ENCODE peak calls at places on chromosomes 6 and 20, in ten cellular contexts. G is ELR, R is Daoy, Q is GM18507, F is testis, A is GM12892, X is GM20000, N is heart right ventricle, B is fibroblast of the aortic adventitia, M is lung. K is an unnamed sample.

GRCh38 chr6:18515767-18516166 is 128.6 kb downstream of the RNF144B start:
- DNase-seq in M (no peak), N (no peak), R (peak; percentile 48), X (no peak), F (no peak), Q (no peak), A (no peak), G (peak; percentile 56), B (no peak), K (no peak)

GRCh38 chr6:158445426-158446085 is 114.3 kb upstream of the TMEM181 start:
- DNase-seq in G (no peak), M (no peak), A (no peak), R (no peak), F (no peak), X (no peak), N (no peak), Q (no peak), B (no peak), K (no peak)

GRCh38 chr6:163751032-163751525 is 336.6 kb downstream of the QKI start:
- DNase-seq in X (no peak), N (no peak), M (no peak), A (no peak), B (no peak), Q (no peak), R (no peak), F (no peak), G (no peak), K (no peak)

GRCh38 chr6:31971279-31971992 is 502 bp downstream of the DXO start:
- DNase-seq in N (no peak), X (no peak), F (no peak), G (no peak), R (no peak), M (no peak), A (peak; percentile 29), B (no peak), Q (no peak), K (no peak)

GRCh38 chr20:55579802-55580201 is 425.5 kb downstream of the CBLN4 start:
- DNase-seq in B (no peak), Q (no peak), G (no peak), F (no peak), N (no peak), R (peak; percentile 7), X (no peak), A (no peak), M (no peak), K (no peak)

GRCh38 chr20:34703573-34704176 is 469 bp upstream of the TP53INP2 start:
- DNase-seq in X (no peak), B (peak; percentile 32), A (no peak), R (no peak), M (no peak), N (no peak), F (peak; percentile 23), G (peak; percentile 35), Q (no peak), K (peak; percentile 49)

GRCh38 chr6:52562915-52563314 is 13.9 kb downstream of the TRAM2 start:
- DNase-seq in M (no peak), G (no peak), X (no peak), B (peak; percentile 56), N (no peak), F (no peak), A (no peak), Q (no peak), R (no peak), K (no peak)

GRCh38 chr6:145070791-145071190 is 664.5 kb downstream of the EPM2A start:
- DNase-seq in G (peak; percentile 96), A (no peak), F (no peak), N (no peak), Q (no peak), X (no peak), R (no peak), B (peak; percentile 14), M (no peak), K (no peak)

GRCh38 chr20:38735172-38735571 is 10.9 kb downstream of the SLC32A1 start:
- DNase-seq in Q (no peak), N (no peak), X (no peak), B (no peak), M (no peak), R (no peak), F (no peak), A (no peak), G (no peak), K (no peak)

GRCh38 chr20:38764563-38765355 is 16.5 kb downstream of the ACTR5 start:
- DNase-seq in N (no peak), M (no peak), B (peak; percentile 86), Q (no peak), R (peak; percentile 85), X (no peak), G (peak; percentile 95), F (no peak), A (no peak), K (peak; percentile 81)

GRCh38 chr6:113137411-113137810 is 719.7 kb upstream of the MARCKS start:
- DNase-seq in X (no peak), A (no peak), M (no peak), Q (no peak), B (peak; percentile 57), R (no peak), G (no peak), N (peak; percentile 21), F (peak; percentile 18), K (no peak)

GRCh38 chr20:62900692-62901584 is 25.4 kb downstream of the DIDO1 start:
- DNase-seq in R (no peak), A (no peak), F (no peak), X (no peak), G (peak; percentile 49), B (no peak), M (no peak), N (no peak), Q (no peak), K (peak; percentile 38)

GRCh38 chr6:55182016-55182650 is 7.8 kb downstream of the HCRTR2 start:
- DNase-seq in Q (no peak), A (no peak), F (no peak), G (peak; percentile 8), R (no peak), N (no peak), X (no peak), B (no peak), M (no peak), K (no peak)

GRCh38 chr6:74863968-74864367 is 341.9 kb downstream of the COL12A1 start:
- DNase-seq in F (no peak), G (no peak), A (no peak), N (no peak), X (no peak), R (no peak), B (no peak), Q (no peak), M (no peak), K (no peak)

GRCh38 chr6:93992976-93993375 is 573.6 kb upstream of the EPHA7 start:
- DNase-seq in R (no peak), G (no peak), A (no peak), M (no peak), F (no peak), B (no peak), Q (no peak), N (no peak), X (no peak), K (no peak)

GRCh38 chr20:2752631-2753455 is 47.6 kb downstream of the CPXM1 start:
- DNase-seq in R (peak; percentile 71), G (peak; percentile 62), A (no peak), M (no peak), N (no peak), F (peak; percentile 59), B (peak; percentile 33), X (peak; percentile 75), Q (peak; percentile 40), K (peak; percentile 44)

GRCh38 chr6:160174681-160175080 is 53.1 kb downstream of the SLC22A1 start:
- DNase-seq in B (no peak), Q (no peak), R (no peak), A (no peak), G (no peak), N (no peak), X (no peak), M (no peak), F (no peak), K (no peak)

GRCh38 chr6:137705166-137706064 is 161.6 kb upstream of the TNFAIP3 start:
- DNase-seq in G (peak; percentile 67), F (peak; percentile 82), A (peak; percentile 19), M (peak; percentile 58), N (peak; percentile 59), Q (peak; percentile 30), R (peak; percentile 74), X (peak; percentile 58), B (peak; percentile 80), K (peak; percentile 50)

GRCh38 chr6:46410330-46410953 is 80.8 kb downstream of the RCAN2 start:
- DNase-seq in G (peak; percentile 42), N (no peak), F (peak; percentile 45), B (peak; percentile 68), M (no peak), R (peak; percentile 30), A (no peak), X (peak; percentile 75), Q (peak; percentile 7), K (peak; percentile 55)

GRCh38 chr6:134757911-134758361 is 192.0 kb downstream of the ALDH8A1 start:
- DNase-seq in Q (no peak), G (peak; percentile 24), R (peak; percentile 6), F (no peak), A (no peak), X (no peak), M (peak; percentile 31), B (no peak), N (no peak), K (no peak)

GRCh38 chr6:39865011-39865888 is 69.0 kb downstream of the MOCS1 start:
- DNase-seq in B (peak; percentile 75), R (peak; percentile 77), M (peak; percentile 73), A (peak; percentile 58), F (peak; percentile 92), N (peak; percentile 67), X (peak; percentile 68), Q (no peak), G (peak; percentile 83), K (peak; percentile 40)

GRCh38 chr20:44633872-44634600 is 17.5 kb downstream of the ADA start:
- DNase-seq in X (no peak), G (no peak), R (no peak), M (no peak), N (no peak), A (no peak), Q (no peak), B (no peak), F (no peak), K (no peak)

GRCh38 chr6:55977959-55978358 is 102.6 kb upstream of the BMP5 start:
- DNase-seq in A (no peak), F (no peak), G (no peak), N (no peak), R (no peak), B (no peak), X (no peak), M (no peak), Q (no peak), K (no peak)

GRCh38 chr20:35270021-35270902 is 7.7 kb downstream of the MMP24OS start:
- DNase-seq in N (no peak), R (no peak), X (no peak), G (no peak), F (no peak), B (no peak), Q (no peak), A (no peak), M (no peak), K (no peak)

GRCh38 chr20:6999381-6999780 is 231.9 kb downstream of the BMP2 start:
- DNase-seq in B (no peak), R (no peak), X (no peak), A (no peak), N (no peak), M (no peak), Q (no peak), F (no peak), G (no peak), K (no peak)

GRCh38 chr6:170248111-170248805 is 42.6 kb downstream of the DLL1 start:
- DNase-seq in B (no peak), G (no peak), R (no peak), M (no peak), N (no peak), A (no peak), Q (no peak), X (no peak), F (peak; percentile 33), K (no peak)

GRCh38 chr6:133973109-133973971 is 20.3 kb downstream of the TBPL1 start:
- DNase-seq in R (peak; percentile 39), N (no peak), F (no peak), G (peak; percentile 75), Q (no peak), M (no peak), B (peak; percentile 79), A (no peak), X (peak; percentile 37), K (peak; percentile 78)

GRCh38 chr6:93423542-93423941 is 4.2 kb upstream of the EPHA7 start:
- DNase-seq in X (peak; percentile 21), A (no peak), M (no peak), F (peak; percentile 68), G (peak; percentile 6), Q (no peak), N (no peak), B (peak; percentile 27), R (peak; percentile 22), K (peak; percentile 69)

K was measured in RKO.